ENCODE peak calls at places on chromosomes 6 and 20, in ten cellular contexts. One of them, this sample, is unnamed.

GRCh38 chr20:1319051-1319450 is 9.9 kb downstream of the SDCBP2 start:
- DNase-seq in Panc1: no peak
- DNase-seq in uterus: no peak
- DNase-seq in ovary: no peak
- DNase-seq in heart left ventricle: no peak
- DNase-seq in spleen: no peak
- DNase-seq in small intestine: no peak
- DNase-seq in dorsolateral prefrontal cortex: no peak
- DNase-seq in cardiac muscle cell: no peak
- DNase-seq in astrocyte: no peak
- DNase-seq in this sample: no peak

GRCh38 chr20:58634818-58635665 is 16.0 kb upstream of the STX16 start:
- DNase-seq in small intestine: no peak
- DNase-seq in Panc1: no peak
- DNase-seq in dorsolateral prefrontal cortex: no peak
- DNase-seq in cardiac muscle cell: no peak
- DNase-seq in astrocyte: no peak
- DNase-seq in heart left ventricle: no peak
- DNase-seq in uterus: peak
- DNase-seq in spleen: no peak
- DNase-seq in ovary: peak
- DNase-seq in this sample: no peak

GRCh38 chr6:25882066-25882496 is 8.0 kb upstream of the SLC17A3 start:
- DNase-seq in ovary: peak
- DNase-seq in dorsolateral prefrontal cortex: peak
- DNase-seq in spleen: peak
- DNase-seq in Panc1: no peak
- DNase-seq in heart left ventricle: peak
- DNase-seq in astrocyte: no peak
- DNase-seq in cardiac muscle cell: peak
- DNase-seq in small intestine: peak
- DNase-seq in uterus: peak
- DNase-seq in this sample: no peak

GRCh38 chr6:116528163-116528562 is 16.7 kb downstream of the CALHM5 start:
- DNase-seq in dorsolateral prefrontal cortex: no peak
- DNase-seq in heart left ventricle: no peak
- DNase-seq in Panc1: no peak
- DNase-seq in astrocyte: no peak
- DNase-seq in uterus: no peak
- DNase-seq in ovary: no peak
- DNase-seq in cardiac muscle cell: no peak
- DNase-seq in spleen: no peak
- DNase-seq in small intestine: no peak
- DNase-seq in this sample: no peak

GRCh38 chr6:135159531-135159930 is 21.6 kb upstream of the MYB start:
- DNase-seq in small intestine: no peak
- DNase-seq in spleen: no peak
- DNase-seq in Panc1: no peak
- DNase-seq in heart left ventricle: no peak
- DNase-seq in astrocyte: no peak
- DNase-seq in cardiac muscle cell: no peak
- DNase-seq in uterus: no peak
- DNase-seq in ovary: no peak
- DNase-seq in dorsolateral prefrontal cortex: no peak
- DNase-seq in this sample: no peak

GRCh38 chr6:112683926-112684325 is 336.8 kb downstream of the RFPL4B start:
- DNase-seq in heart left ventricle: no peak
- DNase-seq in small intestine: no peak
- DNase-seq in uterus: no peak
- DNase-seq in ovary: no peak
- DNase-seq in cardiac muscle cell: peak
- DNase-seq in spleen: no peak
- DNase-seq in Panc1: no peak
- DNase-seq in dorsolateral prefrontal cortex: no peak
- DNase-seq in astrocyte: peak
- DNase-seq in this sample: peak

GRCh38 chr6:24899647-24900325 is 36.0 kb downstream of the RIPOR2 start:
- DNase-seq in heart left ventricle: no peak
- DNase-seq in dorsolateral prefrontal cortex: peak
- DNase-seq in ovary: no peak
- DNase-seq in spleen: no peak
- DNase-seq in cardiac muscle cell: peak
- DNase-seq in small intestine: no peak
- DNase-seq in Panc1: no peak
- DNase-seq in uterus: no peak
- DNase-seq in astrocyte: peak
- DNase-seq in this sample: no peak

GRCh38 chr6:156778615-156779205 is 1.5 kb downstream of the ARID1B start:
- DNase-seq in cardiac muscle cell: peak
- DNase-seq in small intestine: peak
- DNase-seq in ovary: peak
- DNase-seq in dorsolateral prefrontal cortex: peak
- DNase-seq in Panc1: no peak
- DNase-seq in uterus: peak
- DNase-seq in spleen: peak
- DNase-seq in heart left ventricle: peak
- DNase-seq in astrocyte: no peak
- DNase-seq in this sample: no peak

GRCh38 chr6:45864651-45865050 is 151.0 kb downstream of the CLIC5 start:
- DNase-seq in heart left ventricle: no peak
- DNase-seq in astrocyte: no peak
- DNase-seq in dorsolateral prefrontal cortex: no peak
- DNase-seq in ovary: no peak
- DNase-seq in Panc1: no peak
- DNase-seq in cardiac muscle cell: no peak
- DNase-seq in uterus: no peak
- DNase-seq in spleen: no peak
- DNase-seq in small intestine: no peak
- DNase-seq in this sample: no peak

DNA sequence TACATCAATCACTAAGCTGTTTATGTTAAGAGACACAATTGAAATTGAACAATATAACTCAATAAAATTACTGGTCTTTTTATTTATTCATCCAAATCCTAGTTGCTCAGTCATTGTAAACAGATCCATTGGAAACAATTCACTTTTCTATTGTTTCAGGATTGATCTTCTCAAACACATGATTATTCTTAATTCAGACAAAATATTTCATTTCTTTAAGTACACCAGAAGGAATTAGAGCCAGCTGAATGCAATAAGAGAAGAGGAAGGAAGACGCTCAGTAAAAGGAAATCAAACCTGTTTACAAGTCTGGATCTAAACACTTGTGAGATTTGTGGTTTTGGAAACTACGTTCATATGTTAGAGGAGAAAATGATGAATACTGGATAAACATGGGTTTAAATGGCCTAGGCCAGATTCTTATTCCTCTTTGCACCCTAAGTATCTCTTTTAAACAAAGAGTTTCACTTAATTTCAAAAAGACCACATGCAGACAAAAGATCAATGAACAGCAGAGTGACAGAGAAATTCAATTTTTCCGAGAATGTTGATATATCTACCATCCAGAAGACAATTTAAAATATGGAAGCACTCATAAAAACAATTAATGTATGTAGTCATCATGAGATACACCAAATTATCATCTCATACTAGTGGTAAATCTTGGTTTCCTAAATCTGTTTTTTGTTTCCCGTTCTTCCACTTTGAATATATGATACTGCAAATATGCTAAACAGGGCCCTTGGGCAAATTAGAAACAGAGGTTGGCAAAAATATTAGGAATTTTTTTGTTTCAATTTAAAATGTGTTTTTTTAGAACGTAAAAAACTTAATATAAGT is 703.5 kb upstream of the CITED2 start:
- DNase-seq in ovary: no peak
- DNase-seq in Panc1: no peak
- DNase-seq in heart left ventricle: no peak
- DNase-seq in uterus: no peak
- DNase-seq in astrocyte: peak
- DNase-seq in small intestine: no peak
- DNase-seq in spleen: no peak
- DNase-seq in cardiac muscle cell: no peak
- DNase-seq in dorsolateral prefrontal cortex: no peak
- DNase-seq in this sample: no peak
- H3K27ac ChIP-seq in ovary: no peak
- H3K27ac ChIP-seq in Panc1: peak
- H3K27ac ChIP-seq in heart left ventricle: peak
- H3K27ac ChIP-seq in uterus: peak
- H3K27ac ChIP-seq in astrocyte: peak
- H3K27ac ChIP-seq in small intestine: no peak
- H3K27ac ChIP-seq in spleen: peak
- H3K27ac ChIP-seq in cardiac muscle cell: no peak
- H3K27ac ChIP-seq in dorsolateral prefrontal cortex: no peak
- H3K27ac ChIP-seq in this sample: no peak

GRCh38 chr20:32152421-32153155 is 43.1 kb downstream of the TM9SF4 start:
- DNase-seq in ovary: no peak
- DNase-seq in small intestine: peak
- DNase-seq in spleen: peak
- DNase-seq in Panc1: no peak
- DNase-seq in astrocyte: no peak
- DNase-seq in dorsolateral prefrontal cortex: no peak
- DNase-seq in cardiac muscle cell: no peak
- DNase-seq in heart left ventricle: no peak
- DNase-seq in uterus: no peak
- DNase-seq in this sample: no peak
- H3K27ac ChIP-seq in ovary: no peak
- H3K27ac ChIP-seq in small intestine: peak
- H3K27ac ChIP-seq in spleen: peak
- H3K27ac ChIP-seq in Panc1: no peak
- H3K27ac ChIP-seq in astrocyte: no peak
- H3K27ac ChIP-seq in dorsolateral prefrontal cortex: no peak
- H3K27ac ChIP-seq in cardiac muscle cell: no peak
- H3K27ac ChIP-seq in heart left ventricle: no peak
- H3K27ac ChIP-seq in uterus: no peak
- H3K27ac ChIP-seq in this sample: no peak

GRCh38 chr20:44743080-44743701 is 2.5 kb upstream of the KCNK15 start:
- DNase-seq in ovary: no peak
- DNase-seq in uterus: no peak
- DNase-seq in heart left ventricle: no peak
- DNase-seq in Panc1: no peak
- DNase-seq in dorsolateral prefrontal cortex: no peak
- DNase-seq in spleen: no peak
- DNase-seq in small intestine: no peak
- DNase-seq in astrocyte: no peak
- DNase-seq in cardiac muscle cell: no peak
- DNase-seq in this sample: no peak

GRCh38 chr20:44737116-44737515 is 8.5 kb upstream of the KCNK15 start:
- DNase-seq in uterus: no peak
- DNase-seq in small intestine: no peak
- DNase-seq in dorsolateral prefrontal cortex: no peak
- DNase-seq in ovary: no peak
- DNase-seq in cardiac muscle cell: no peak
- DNase-seq in astrocyte: no peak
- DNase-seq in heart left ventricle: no peak
- DNase-seq in Panc1: no peak
- DNase-seq in spleen: no peak
- DNase-seq in this sample: no peak

GRCh38 chr20:44742304-44743079 is 3.2 kb upstream of the KCNK15 start:
- DNase-seq in heart left ventricle: no peak
- DNase-seq in dorsolateral prefrontal cortex: no peak
- DNase-seq in ovary: no peak
- DNase-seq in spleen: no peak
- DNase-seq in Panc1: no peak
- DNase-seq in astrocyte: no peak
- DNase-seq in uterus: no peak
- DNase-seq in small intestine: no peak
- DNase-seq in cardiac muscle cell: no peak
- DNase-seq in this sample: no peak

GRCh38 chr20:44738779-44739477 is 6.7 kb upstream of the KCNK15 start:
- DNase-seq in spleen: no peak
- DNase-seq in heart left ventricle: no peak
- DNase-seq in uterus: peak
- DNase-seq in Panc1: no peak
- DNase-seq in cardiac muscle cell: peak
- DNase-seq in astrocyte: peak
- DNase-seq in dorsolateral prefrontal cortex: peak
- DNase-seq in small intestine: peak
- DNase-seq in ovary: peak
- DNase-seq in this sample: no peak

DNA sequence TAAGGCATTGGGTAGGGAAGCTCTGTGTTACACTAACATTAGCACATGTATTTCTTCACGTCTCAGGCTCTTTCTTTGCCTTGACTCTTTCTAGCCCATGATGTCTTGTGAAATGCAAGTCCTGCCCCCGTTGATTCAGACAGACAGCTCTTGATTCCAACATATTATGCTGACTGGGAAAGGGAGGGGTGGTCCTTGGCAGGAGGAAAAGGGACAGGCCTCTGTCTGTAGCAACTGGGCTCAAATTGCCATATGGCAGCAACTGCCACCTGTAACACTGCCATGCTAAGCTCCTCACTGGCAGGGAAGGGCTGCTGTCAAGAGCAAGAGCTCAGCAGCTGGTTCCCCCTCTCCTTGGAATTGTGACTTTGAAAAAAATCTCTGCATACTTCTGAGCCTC is 5.7 kb upstream of the KCNK15 start:
- DNase-seq in uterus: no peak
- DNase-seq in ovary: no peak
- DNase-seq in dorsolateral prefrontal cortex: no peak
- DNase-seq in small intestine: no peak
- DNase-seq in spleen: no peak
- DNase-seq in cardiac muscle cell: no peak
- DNase-seq in heart left ventricle: no peak
- DNase-seq in Panc1: no peak
- DNase-seq in astrocyte: no peak
- DNase-seq in this sample: no peak
- H3K27ac ChIP-seq in uterus: no peak
- H3K27ac ChIP-seq in ovary: no peak
- H3K27ac ChIP-seq in dorsolateral prefrontal cortex: no peak
- H3K27ac ChIP-seq in small intestine: no peak
- H3K27ac ChIP-seq in spleen: no peak
- H3K27ac ChIP-seq in cardiac muscle cell: no peak
- H3K27ac ChIP-seq in heart left ventricle: no peak
- H3K27ac ChIP-seq in Panc1: no peak
- H3K27ac ChIP-seq in astrocyte: no peak
- H3K27ac ChIP-seq in this sample: no peak

DNA sequence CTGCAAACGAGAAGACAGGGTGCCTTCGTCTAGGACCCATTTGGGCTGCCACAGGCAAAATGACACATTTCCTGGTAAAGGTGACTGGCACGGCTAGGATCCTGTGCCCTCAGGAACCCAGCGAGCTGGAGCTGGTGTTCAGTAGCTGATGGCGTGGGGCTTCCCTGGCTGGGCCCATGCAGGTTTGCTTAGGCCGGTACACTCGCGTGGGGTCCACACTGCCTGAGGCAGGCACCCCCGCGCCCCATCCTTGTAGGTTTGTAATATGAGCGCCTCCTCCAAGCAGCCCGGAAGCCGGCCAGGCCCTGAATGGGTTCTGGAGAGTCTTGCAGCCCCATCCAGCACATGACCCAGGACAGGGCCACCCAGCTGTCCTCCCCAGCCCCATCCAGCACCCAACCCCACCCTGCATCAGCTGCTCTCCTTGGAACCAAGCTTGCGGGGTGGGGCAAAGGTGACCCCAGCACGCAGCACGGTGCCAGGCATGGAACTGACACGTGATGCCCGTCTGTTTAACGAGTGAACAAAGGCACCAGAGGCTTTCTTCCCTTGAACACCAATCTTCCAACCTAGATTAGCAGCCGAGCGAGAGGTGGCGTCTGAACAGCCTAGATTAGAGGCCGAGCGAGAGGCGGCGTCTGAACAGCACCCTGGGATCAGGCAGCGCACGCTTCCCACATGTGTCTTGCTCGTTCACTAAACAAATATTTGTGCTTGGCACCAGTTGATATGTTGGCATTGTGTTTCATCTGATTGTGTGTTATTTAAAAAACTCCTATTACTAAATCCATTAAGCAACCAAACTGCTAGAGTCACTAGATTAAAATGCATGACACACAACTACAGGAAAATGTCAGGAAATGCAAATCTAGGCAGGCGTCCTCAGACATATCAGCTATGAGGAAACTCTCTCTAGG is 112.1 kb downstream of the DLL1 start:
- DNase-seq in ovary: no peak
- DNase-seq in cardiac muscle cell: peak
- DNase-seq in small intestine: peak
- DNase-seq in heart left ventricle: no peak
- DNase-seq in uterus: no peak
- DNase-seq in dorsolateral prefrontal cortex: no peak
- DNase-seq in Panc1: no peak
- DNase-seq in spleen: peak
- DNase-seq in astrocyte: peak
- DNase-seq in this sample: no peak
- H3K27ac ChIP-seq in ovary: no peak
- H3K27ac ChIP-seq in cardiac muscle cell: no peak
- H3K27ac ChIP-seq in small intestine: no peak
- H3K27ac ChIP-seq in heart left ventricle: no peak
- H3K27ac ChIP-seq in uterus: no peak
- H3K27ac ChIP-seq in dorsolateral prefrontal cortex: no peak
- H3K27ac ChIP-seq in Panc1: peak
- H3K27ac ChIP-seq in spleen: no peak
- H3K27ac ChIP-seq in astrocyte: no peak
- H3K27ac ChIP-seq in this sample: no peak